ENCODE peak calls at places on chromosomes 13 and 19, in four cellular contexts. T, R, O and N are unnamed samples.

GRCh38 chr13:98216711-98217110 is 39.6 kb upstream of the RNF113B start:
- DNase-seq in T (no peak), R (no peak), O (no peak), N (no peak)

GRCh38 chr13:25945596-25945995 is 106.2 kb downstream of the SHISA2 start:
- DNase-seq in T (no peak), R (no peak), O (peak; percentile 51), N (no peak)

GRCh38 chr19:7336321-7336973 is 12.3 kb upstream of the ARHGEF18 start:
- DNase-seq in T (no peak), R (no peak), O (no peak), N (no peak)

GRCh38 chr13:99265823-99266426 is 7.7 kb upstream of the GPR18 start:
- DNase-seq in T (peak; percentile 45), R (peak; percentile 46), O (peak; percentile 44), N (peak; percentile 32)

GRCh38 chr19:6576869-6577281 is 14.1 kb downstream of the CD70 start:
- DNase-seq in T (no peak), R (no peak), O (no peak), N (peak; percentile 44)

GRCh38 chr13:113643593-113643992 is 14.4 kb downstream of the ATP4B start:
- DNase-seq in T (no peak), R (no peak), O (no peak), N (no peak)

GRCh38 chr13:40109324-40109958 is 454.0 kb downstream of the COG6 start:
- DNase-seq in T (no peak), R (no peak), O (no peak), N (no peak)

GRCh38 chr19:35742121-35742724 is at the start of gene IGFLR1:
- DNase-seq in T (no peak), R (no peak), O (no peak), N (no peak)

GRCh38 chr19:15463865-15464371 is 426 bp downstream of the RASAL3 start:
- DNase-seq in T (no peak), R (no peak), O (no peak), N (no peak)

GRCh38 chr19:58450836-58451357 is 525 bp upstream of the ZNF324B start:
- DNase-seq in T (no peak), R (no peak), O (no peak), N (no peak)

GRCh38 chr19:17424743-17425365 is 5.0 kb downstream of the MVB12A start:
- DNase-seq in T (peak; percentile 76), R (no peak), O (peak; percentile 91), N (peak; percentile 91)

GRCh38 chr13:21344662-21345176 is 114.4 kb downstream of the ZDHHC20 start:
- DNase-seq in T (no peak), R (no peak), O (no peak), N (no peak)

GRCh38 chr19:50977626-50978025 is 6.1 kb downstream of the KLK7 start:
- DNase-seq in T (no peak), R (peak; percentile 10), O (no peak), N (no peak)

GRCh38 chr13:27578121-27579030 is 42.0 kb downstream of the LNX2 start:
- DNase-seq in T (no peak), R (no peak), O (no peak), N (no peak)

GRCh38 chr13:41547253-41548000 is 90.1 kb downstream of the RGCC start:
- DNase-seq in T (no peak), R (peak; percentile 36), O (no peak), N (no peak)

GRCh38 chr13:24176351-24177101 is 16.0 kb downstream of the SPATA13 start:
- DNase-seq in T (no peak), R (peak; percentile 72), O (no peak), N (no peak)

GRCh38 chr13:109158383-109158782 is 529.0 kb downstream of the MYO16 start:
- DNase-seq in T (no peak), R (no peak), O (no peak), N (no peak)

GRCh38 chr13:99967884-99968520 is 3.6 kb downstream of the ZIC5 start:
- DNase-seq in T (no peak), R (no peak), O (peak; percentile 21), N (no peak)

GRCh38 chr19:50205681-50206138 is 2.3 kb downstream of the MYH14 start:
- DNase-seq in T (no peak), R (no peak), O (no peak), N (no peak)

GRCh38 chr13:23986619-23987018 is 89.3 kb upstream of the C1QTNF9B start:
- DNase-seq in T (no peak), R (no peak), O (no peak), N (no peak)

DNA sequence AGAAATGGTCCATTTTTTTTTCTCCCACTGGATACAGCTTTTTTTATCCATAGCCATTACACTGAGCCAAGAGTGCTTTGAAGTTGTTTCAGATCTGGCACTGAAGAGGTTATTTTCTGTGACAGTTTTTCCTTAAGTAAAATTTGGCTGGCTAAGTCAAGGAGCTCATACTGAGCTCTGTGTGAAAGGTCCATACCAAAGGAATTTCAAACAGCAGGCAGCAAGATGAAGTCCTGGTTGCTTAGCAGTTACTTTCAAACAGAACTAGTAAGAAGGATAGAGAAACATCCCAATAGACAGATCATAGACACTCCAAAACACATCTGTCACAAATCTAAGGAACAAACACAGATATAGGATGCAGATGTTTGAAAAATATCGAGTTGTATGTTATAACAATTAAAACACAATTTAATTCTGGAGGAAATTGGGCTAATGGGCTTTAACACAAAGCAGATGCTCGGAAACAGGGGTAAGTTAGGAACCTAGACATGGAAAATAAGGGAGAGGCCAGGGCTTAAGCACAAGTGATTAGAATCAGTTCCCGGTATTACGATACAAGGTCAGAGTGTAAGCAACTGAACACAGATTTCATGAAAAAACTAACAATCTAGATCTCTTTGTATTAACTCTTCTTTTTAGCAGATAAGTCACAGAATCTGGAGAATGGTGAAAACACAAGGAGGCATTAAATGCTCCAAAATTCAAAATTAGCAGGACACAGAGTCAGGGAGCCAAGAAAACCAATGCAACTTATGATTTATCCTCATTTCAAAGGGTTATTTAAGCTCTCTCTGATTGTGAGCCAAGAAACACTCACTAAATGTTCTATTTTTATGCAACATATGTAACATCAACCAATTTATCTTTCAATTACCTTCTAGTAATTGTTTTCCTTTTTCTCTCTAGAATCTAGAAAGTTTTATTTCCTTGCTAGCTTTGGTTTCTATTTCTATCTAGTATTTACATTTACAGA is 1992.9 kb upstream of the PCDH20 start:
- DNase-seq in T (no peak), R (no peak), O (peak; percentile 44), N (no peak)
- TF ChIP-seq FOXM1 in T (no peak), R (no peak), O (no peak), N (no peak)

DNA sequence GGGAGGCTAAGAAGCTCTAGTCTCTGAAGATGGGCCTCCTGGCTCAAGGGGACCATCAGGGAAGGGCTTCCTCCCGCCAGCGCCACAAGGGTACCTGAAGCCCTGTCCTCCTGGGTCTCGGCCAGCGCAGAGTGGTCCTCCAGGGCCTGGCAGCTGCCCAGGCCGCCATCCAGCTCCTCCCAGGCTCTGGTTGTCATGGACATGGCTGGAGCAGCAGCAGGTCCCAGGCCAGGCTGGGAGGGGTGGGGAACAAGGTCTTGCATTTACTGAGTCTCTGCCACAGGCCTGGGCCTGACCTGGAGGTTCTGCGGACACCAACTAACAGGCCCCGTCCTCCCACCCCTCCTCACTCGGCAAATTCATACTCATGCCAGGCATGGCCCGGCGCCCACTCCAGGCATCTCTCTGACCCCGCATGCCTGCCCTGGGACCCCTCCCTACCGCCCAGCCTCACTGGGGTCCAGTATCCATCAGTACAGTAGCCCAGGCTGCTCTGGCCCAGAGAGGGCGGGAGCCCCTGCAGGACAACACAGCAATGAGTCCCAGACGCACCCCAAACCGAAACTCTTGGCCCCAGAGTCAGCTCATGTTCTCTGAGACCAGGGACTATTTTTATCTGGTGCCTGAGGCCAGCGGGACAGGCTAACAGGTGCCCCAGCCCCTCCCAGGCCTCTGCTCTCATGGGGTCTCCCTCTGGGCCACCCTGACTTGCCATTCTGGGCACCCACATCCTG is 938 bp downstream of the JSRP1 start:
- DNase-seq in T (no peak), R (no peak), O (peak; percentile 78), N (no peak)
- TF ChIP-seq FOXM1 in T (no peak), R (no peak), O (no peak), N (no peak)

GRCh38 chr19:18496167-18496979 is 25.5 kb downstream of the ELL start:
- DNase-seq in T (no peak), R (peak; percentile 32), O (no peak), N (peak; percentile 73)
- TF ChIP-seq FOXM1 in T (no peak), R (no peak), O (no peak), N (no peak)

GRCh38 chr19:45507864-45508680 is 793 bp downstream of the VASP start:
- DNase-seq in T (no peak), R (no peak), O (no peak), N (no peak)
- TF ChIP-seq FOXM1 in T (no peak), R (no peak), O (no peak), N (no peak)

GRCh38 chr19:32268381-32268780 is 77.0 kb upstream of the ZNF507 start:
- DNase-seq in T (no peak), R (no peak), O (no peak), N (no peak)

GRCh38 chr19:32266453-32266852 is 79.0 kb upstream of the ZNF507 start:
- DNase-seq in T (no peak), R (no peak), O (peak; percentile 71), N (no peak)

GRCh38 chr19:32264568-32264967 is 80.8 kb upstream of the ZNF507 start:
- DNase-seq in T (no peak), R (no peak), O (no peak), N (no peak)

GRCh38 chr19:32269831-32270230 is 75.6 kb upstream of the ZNF507 start:
- DNase-seq in T (no peak), R (no peak), O (no peak), N (no peak)

DNA sequence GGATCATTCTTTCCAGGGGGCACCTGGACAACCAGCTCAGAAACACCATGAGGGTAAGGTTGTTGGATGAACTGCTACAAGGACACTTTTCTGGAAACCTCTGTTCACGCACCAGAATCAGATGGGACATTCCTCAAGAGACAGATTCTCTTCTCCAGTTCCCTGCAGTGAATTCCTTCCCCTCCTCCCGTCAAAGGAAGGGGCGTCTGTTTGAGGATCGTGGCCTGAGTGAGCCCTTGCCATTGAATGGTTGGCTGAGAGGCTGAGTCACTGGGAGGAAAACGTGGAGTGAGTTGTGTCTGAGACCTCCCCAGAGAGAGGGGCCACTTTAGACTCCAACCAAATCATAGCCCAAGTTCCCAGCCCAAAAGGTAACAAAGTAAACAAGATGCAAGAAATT is 79.4 kb upstream of the ZNF507 start:
- DNase-seq in T (no peak), R (no peak), O (no peak), N (no peak)
- TF ChIP-seq FOXM1 in T (no peak), R (no peak), O (no peak), N (no peak)